ENCODE peak calls at places on chromosomes 3 and 15, in seven cellular contexts. V is putamen; N is stimulated activated CD4-positive, alpha-beta T cell treated with anti-CD3 and anti-CD28 coated beads, Interleukin-12 subunit alpha, Interleukin-12 subunit beta, amount 100 ng/mL, for 24 hours; D is HT1080; M is left ventricle myocardium inferior; Y is activated CD4-positive, alpha-beta T cell treated with anti-CD3 and anti-CD28 coated beads for 48 hours; Q is T-helper 1 cell. R is an unnamed sample.

GRCh38 chr3:135929670-135930069 is 35.9 kb upstream of the PPP2R3A start:
- DNase-seq in V (peak), N (no peak), D (peak), M (peak), Y (no peak), Q (no peak), R (peak)

GRCh38 chr15:49187537-49188245 is 17.6 kb downstream of the GALK2 start:
- DNase-seq in V (no peak), N (no peak), D (no peak), M (no peak), Y (no peak), Q (no peak), R (no peak)

GRCh38 chr15:74994236-74994635 is 1.1 kb upstream of the SCAMP5 start:
- DNase-seq in V (peak), N (no peak), D (no peak), M (no peak), Y (no peak), Q (no peak), R (no peak)

GRCh38 chr3:47082519-47082918 is 81.4 kb downstream of the SETD2 start:
- DNase-seq in V (no peak), N (no peak), D (no peak), M (no peak), Y (no peak), Q (no peak), R (no peak)

GRCh38 chr15:40104865-40105516 is 3.7 kb downstream of the BMF start:
- DNase-seq in V (peak), N (peak), D (peak), M (peak), Y (peak), Q (peak), R (peak)

GRCh38 chr15:50134524-50135024 is 15.5 kb upstream of the ATP8B4 start:
- DNase-seq in V (peak), N (no peak), D (peak), M (no peak), Y (no peak), Q (no peak), R (no peak)

GRCh38 chr15:40435331-40436089 is 5.2 kb upstream of the BAHD1 start:
- DNase-seq in V (no peak), N (no peak), D (no peak), M (no peak), Y (no peak), Q (no peak), R (no peak)

GRCh38 chr3:142960322-142960850 is 3.1 kb downstream of the PAQR9 start:
- DNase-seq in V (no peak), N (no peak), D (no peak), M (no peak), Y (no peak), Q (no peak), R (no peak)

GRCh38 chr3:71372911-71373637 is 210.5 kb downstream of the FOXP1 start:
- DNase-seq in V (no peak), N (no peak), D (no peak), M (no peak), Y (no peak), Q (no peak), R (no peak)

GRCh38 chr15:69762373-69763148 is 309.9 kb downstream of the RPLP1 start:
- DNase-seq in V (no peak), N (no peak), D (no peak), M (no peak), Y (no peak), Q (no peak), R (no peak)

GRCh38 chr3:13063225-13063624 is 10.0 kb downstream of the IQSEC1 start:
- DNase-seq in V (no peak), N (no peak), D (peak), M (no peak), Y (no peak), Q (no peak), R (no peak)

GRCh38 chr3:41095702-41096101 is 103.6 kb upstream of the CTNNB1 start:
- DNase-seq in V (no peak), N (no peak), D (peak), M (no peak), Y (no peak), Q (no peak), R (no peak)

GRCh38 chr15:83853232-83853631 is 199.3 kb downstream of the ADAMTSL3 start:
- DNase-seq in V (no peak), N (no peak), D (no peak), M (no peak), Y (no peak), Q (no peak), R (no peak)

GRCh38 chr3:11236588-11237461 is 35.4 kb upstream of the ATG7 start:
- DNase-seq in V (no peak), N (peak), D (peak), M (peak), Y (peak), Q (peak), R (peak)

R was measured in left colon.